ENCODE peak calls at places on chromosomes 5 and 9, in eight cellular contexts. S, I, V, X, C, Z, R and K are unnamed samples.

GRCh38 chr9:129597355-129598088 is 23.4 kb downstream of the C9orf50 start:
- DNase-seq in S (peak), I (no peak), V (peak), X (peak), C (no peak), Z (peak), R (no peak), K (no peak)

GRCh38 chr9:127803507-127804352 is 1.0 kb downstream of the FPGS start:
- DNase-seq in S (peak), I (no peak), V (peak), X (peak), C (peak), Z (peak), R (no peak), K (peak)

GRCh38 chr5:96463106-96463505 is 30.1 kb upstream of the PCSK1 start:
- DNase-seq in S (no peak), I (no peak), V (no peak), X (no peak), C (no peak), Z (no peak), R (peak), K (no peak)

GRCh38 chr5:167814828-167815227 is 476.6 kb upstream of the WWC1 start:
- DNase-seq in S (no peak), I (no peak), V (peak), X (no peak), C (peak), Z (no peak), R (no peak), K (no peak)

GRCh38 chr5:125348221-125348692 is 601.8 kb upstream of the ZNF608 start:
- DNase-seq in S (no peak), I (no peak), V (no peak), X (no peak), C (no peak), Z (no peak), R (peak), K (no peak)

GRCh38 chr5:88888799-88889164 is 5.8 kb upstream of the MEF2C start:
- DNase-seq in S (no peak), I (no peak), V (no peak), X (no peak), C (no peak), Z (no peak), R (no peak), K (no peak)

GRCh38 chr5:171295299-171295698 is 13.7 kb upstream of the TLX3 start:
- DNase-seq in S (no peak), I (no peak), V (no peak), X (no peak), C (no peak), Z (no peak), R (no peak), K (no peak)

GRCh38 chr5:17229308-17229707 is 11.9 kb downstream of the BASP1 start:
- DNase-seq in S (no peak), I (no peak), V (no peak), X (no peak), C (no peak), Z (no peak), R (no peak), K (no peak)

GRCh38 chr5:32711693-32712462 is 757 bp downstream of the NPR3 start:
- DNase-seq in S (no peak), I (no peak), V (peak), X (peak), C (no peak), Z (no peak), R (no peak), K (no peak)

GRCh38 chr9:3999706-4000105 is 300.2 kb downstream of the GLIS3 start:
- DNase-seq in S (no peak), I (no peak), V (no peak), X (no peak), C (no peak), Z (no peak), R (no peak), K (no peak)

GRCh38 chr5:124064956-124065355 is 553.0 kb downstream of the CSNK1G3 start:
- DNase-seq in S (no peak), I (no peak), V (no peak), X (no peak), C (no peak), Z (no peak), R (no peak), K (no peak)

GRCh38 chr5:171520300-171521170 is 101.1 kb downstream of the FGF18 start:
- DNase-seq in S (no peak), I (no peak), V (peak), X (no peak), C (no peak), Z (no peak), R (no peak), K (no peak)

GRCh38 chr5:150261231-150261630 is 28.3 kb downstream of the CAMK2A start:
- DNase-seq in S (no peak), I (no peak), V (peak), X (no peak), C (no peak), Z (no peak), R (no peak), K (no peak)

GRCh38 chr5:51371052-51371451 is 12.2 kb upstream of the ISL1 start:
- DNase-seq in S (no peak), I (no peak), V (no peak), X (no peak), C (no peak), Z (no peak), R (peak), K (no peak)

GRCh38 chr5:94503677-94504076 is 114.7 kb downstream of the KIAA0825 start:
- DNase-seq in S (no peak), I (no peak), V (no peak), X (no peak), C (no peak), Z (no peak), R (no peak), K (no peak)

GRCh38 chr9:36132081-36132480 is 4.5 kb upstream of the GLIPR2 start:
- DNase-seq in S (no peak), I (no peak), V (peak), X (no peak), C (no peak), Z (no peak), R (no peak), K (no peak)

GRCh38 chr9:120330031-120330430 is 249.9 kb downstream of the CDK5RAP2 start:
- DNase-seq in S (no peak), I (no peak), V (no peak), X (no peak), C (no peak), Z (no peak), R (no peak), K (no peak)

GRCh38 chr9:24127519-24127918 is 301.5 kb upstream of the ELAVL2 start:
- DNase-seq in S (no peak), I (no peak), V (no peak), X (no peak), C (no peak), Z (no peak), R (no peak), K (no peak)

GRCh38 chr5:139190125-139190524 is 8.0 kb downstream of the SIL1 start:
- DNase-seq in S (no peak), I (no peak), V (no peak), X (no peak), C (no peak), Z (no peak), R (no peak), K (no peak)

GRCh38 chr5:175652741-175653663 is 4.9 kb upstream of the HRH2 start:
- DNase-seq in S (no peak), I (peak), V (peak), X (peak), C (no peak), Z (no peak), R (no peak), K (no peak)

GRCh38 chr5:36156619-36157018 is 4.7 kb downstream of the SKP2 start:
- DNase-seq in S (no peak), I (no peak), V (peak), X (no peak), C (no peak), Z (no peak), R (no peak), K (no peak)

GRCh38 chr9:136962163-136962562 is 10.1 kb downstream of the LCN12 start:
- DNase-seq in S (no peak), I (no peak), V (no peak), X (no peak), C (no peak), Z (no peak), R (no peak), K (no peak)

GRCh38 chr5:161411156-161411555 is 135.4 kb downstream of the GABRB2 start:
- DNase-seq in S (no peak), I (no peak), V (no peak), X (no peak), C (no peak), Z (no peak), R (no peak), K (no peak)

GRCh38 chr9:21688108-21689102 is 114.0 kb upstream of the MTAP start:
- DNase-seq in S (peak), I (no peak), V (peak), X (no peak), C (peak), Z (no peak), R (peak), K (no peak)

GRCh38 chr5:147223951-147224791 is 10.7 kb upstream of the STK32A start:
- DNase-seq in S (peak), I (no peak), V (peak), X (no peak), C (peak), Z (no peak), R (peak), K (peak)

GRCh38 chr9:19229725-19230355 is 653 bp upstream of the DENND4C start:
- DNase-seq in S (peak), I (peak), V (peak), X (no peak), C (no peak), Z (peak), R (peak), K (peak)

GRCh38 chr5:1873242-1873959 is 9.3 kb downstream of the IRX4 start:
- DNase-seq in S (peak), I (no peak), V (no peak), X (no peak), C (no peak), Z (no peak), R (no peak), K (no peak)